ENCODE peak calls at places on chromosomes 16 and 17, in seven cellular contexts. V, F, E, R, K, O and J are unnamed samples. For H3K4me1, the result is how much of the 10 kb centered on the place peaks cover.

GRCh38 chr16:57677622-57678369 is 9.7 kb downstream of the ADGRG3 start:
- DNase-seq in K (no peak), R (no peak), V (no peak), O (no peak), F (no peak), E (no peak), J (no peak)

GRCh38 chr16:31472559-31473203 is 729 bp downstream of the TGFB1I1 start:
- DNase-seq in F (peak), K (peak), E (peak), V (peak), O (peak), R (peak), J (peak)

GRCh38 chr16:49492090-49492801 is 118.6 kb downstream of the C16orf78 start:
- DNase-seq in F (peak), V (no peak), E (peak), K (peak), R (peak), O (no peak), J (peak)

GRCh38 chr17:47368262-47368661 is 44.5 kb downstream of the EFCAB13 start:
- DNase-seq in R (no peak), O (no peak), K (no peak), E (no peak), F (no peak), V (no peak), J (no peak)

GRCh38 chr17:31003225-31003866 is 32.5 kb downstream of the RNF135 start:
- DNase-seq in O (no peak), K (no peak), V (no peak), R (no peak), F (no peak), E (no peak), J (no peak)

GRCh38 chr17:75048396-75048933 is 1.4 kb downstream of the KCTD2 start:
- DNase-seq in E (no peak), O (no peak), K (no peak), R (no peak), F (no peak), V (no peak), J (no peak)

GRCh38 chr17:31385428-31386285 is 5.8 kb upstream of the RAB11FIP4 start:
- DNase-seq in K (no peak), R (no peak), O (no peak), F (no peak), E (no peak), V (no peak), J (no peak)

GRCh38 chr16:82439678-82440293 is 187.0 kb upstream of the CDH13 start:
- DNase-seq in R (peak), O (no peak), F (no peak), E (peak), V (peak), K (peak), J (no peak)

GRCh38 chr16:4496305-4496704 is 20.1 kb downstream of the HMOX2 start:
- DNase-seq in O (no peak), F (no peak), V (peak), E (no peak), R (no peak), K (peak), J (no peak)

GRCh38 chr17:55453836-55454557 is 32.4 kb upstream of the MMD start:
- DNase-seq in K (no peak), V (no peak), E (no peak), F (no peak), R (peak), O (no peak), J (no peak)

GRCh38 chr17:3687949-3688614 is 7.9 kb downstream of the P2RX5 start:
- DNase-seq in K (no peak), R (peak), V (no peak), F (no peak), O (no peak), E (peak), J (no peak)

GRCh38 chr17:37818689-37819088 is 73.8 kb upstream of the HNF1B start:
- DNase-seq in F (peak), O (no peak), K (peak), R (no peak), E (no peak), V (peak), J (peak)

GRCh38 chr16:20792216-20792615 is 14.1 kb downstream of the ERI2 start:
- DNase-seq in R (no peak), F (no peak), V (no peak), O (no peak), E (no peak), K (no peak), J (no peak)

GRCh38 chr17:45131616-45132301 is 556 bp downstream of the PLCD3 start:
- DNase-seq in V (no peak), R (peak), K (peak), E (peak), O (no peak), F (peak), J (peak)

GRCh38 chr16:86354641-86355040 is 155.7 kb upstream of the FOXF1 start:
- DNase-seq in E (no peak), O (no peak), R (no peak), V (no peak), F (no peak), K (no peak), J (no peak)

GRCh38 chr17:67386965-67387551 is 10.0 kb downstream of the PITPNC1 start:
- DNase-seq in E (peak), R (peak), O (no peak), K (peak), V (peak), F (peak), J (peak)

GRCh38 chr17:28326114-28326513 is 7.1 kb downstream of the TMEM97 start:
- DNase-seq in E (no peak), O (no peak), R (no peak), V (no peak), F (peak), K (no peak), J (no peak)

GRCh38 chr17:51342257-51342656 is 81.9 kb downstream of the UTP18 start:
- DNase-seq in E (no peak), K (no peak), R (no peak), V (no peak), O (no peak), F (no peak), J (no peak)

GRCh38 chr17:3692346-3692745 is 3.6 kb downstream of the P2RX5 start:
- DNase-seq in K (peak), F (no peak), O (no peak), V (no peak), R (peak), E (no peak), J (no peak)

GRCh38 chr17:6177941-6178694 is 107.9 kb downstream of the WSCD1 start:
- DNase-seq in R (no peak), E (no peak), K (peak), F (no peak), V (no peak), O (no peak), J (no peak)

GRCh38 chr17:72421128-72422092 is 300.6 kb downstream of the SOX9 start:
- DNase-seq in R (no peak), K (peak), V (peak), O (no peak), F (peak), E (no peak), J (no peak)

GRCh38 chr16:78005881-78006280 is 16.5 kb upstream of the CLEC3A start:
- DNase-seq in R (peak), F (no peak), K (peak), E (peak), O (no peak), V (peak), J (no peak)

GRCh38 chr16:22132801-22133200 is 29.5 kb upstream of the SDR42E2 start:
- DNase-seq in F (no peak), R (no peak), E (no peak), K (no peak), O (no peak), V (no peak), J (no peak)

GRCh38 chr17:34706029-34706428 is 126.6 kb downstream of the TMEM132E start:
- DNase-seq in O (no peak), R (peak), V (no peak), F (no peak), E (peak), K (peak), J (no peak)

GRCh38 chr16:81446318-81447275 is 2.0 kb downstream of the CMIP start:
- DNase-seq in V (no peak), E (no peak), R (peak), K (peak), O (no peak), F (peak), J (no peak)

GRCh38 chr16:3095869-3096268 is 3.2 kb downstream of the ZSCAN10 start:
- DNase-seq in F (peak), K (peak), E (no peak), V (peak), O (no peak), R (peak), J (peak)

GRCh38 chr17:82884923-82885322 is 45.1 kb upstream of the ZNF750 start:
- DNase-seq in O (no peak), K (no peak), R (no peak), V (no peak), F (peak), E (no peak), J (no peak)

DNA sequence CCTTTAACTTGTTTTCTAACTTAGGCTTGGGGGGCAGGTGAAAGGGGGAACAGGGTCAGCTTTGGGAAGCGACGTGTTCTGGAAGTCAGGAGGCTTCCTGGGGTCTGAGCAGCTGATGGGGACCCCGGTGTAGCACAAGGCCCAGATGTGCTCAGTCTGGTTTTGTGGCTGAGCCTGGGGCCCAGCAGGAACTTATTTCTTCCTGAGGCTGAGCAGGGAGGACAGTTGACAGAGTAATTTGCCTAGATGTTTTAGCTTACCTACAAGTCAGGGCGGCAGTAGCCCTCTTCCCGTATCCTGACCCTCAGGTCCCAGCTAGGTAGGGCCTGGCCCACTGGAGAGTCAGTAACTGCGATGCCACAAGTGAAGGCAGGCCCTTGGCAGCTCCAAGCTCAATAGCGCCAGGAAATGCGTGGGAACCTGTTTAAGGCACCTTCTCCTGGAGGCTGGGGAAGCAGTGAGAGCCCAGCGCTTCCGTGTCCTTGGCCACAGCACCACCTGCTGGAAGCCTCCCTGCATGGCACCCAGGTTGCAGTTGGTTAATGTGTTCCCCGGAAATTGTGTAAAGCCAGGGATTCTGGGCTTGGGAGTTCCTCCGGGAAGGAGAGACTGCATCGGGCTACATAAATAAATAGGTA is 5.2 kb downstream of the CCR7 start:
- DNase-seq in R (peak), K (peak), F (peak), V (peak), E (peak), O (peak), J (peak)
- H3K27ac ChIP-seq in R (no peak), K (no peak), F (peak), V (peak), E (no peak), O (peak), J (peak)

GRCh38 chr17:64123114-64123513 is 6.8 kb downstream of the ERN1 start:
- DNase-seq in R (no peak), F (no peak), V (no peak), O (no peak), E (no peak), K (no peak), J (no peak)
- H3K4me1 ChIP-seq in R (under half), F (under half), V (under half), O (under half), E (under half), K (under half), J (under half)

GRCh38 chr17:78335176-78335575 is 24.7 kb downstream of the SOCS3 start:
- DNase-seq in R (no peak), E (no peak), K (no peak), F (no peak), V (no peak), O (no peak), J (no peak)

GRCh38 chr17:78341559-78342437 is 18.1 kb downstream of the SOCS3 start:
- DNase-seq in O (peak), K (peak), R (peak), F (peak), V (no peak), E (peak), J (peak)

GRCh38 chr17:78338860-78339259 is 21.0 kb downstream of the SOCS3 start:
- DNase-seq in E (no peak), O (no peak), V (peak), R (no peak), K (no peak), F (peak), J (no peak)

GRCh38 chr17:78340183-78340955 is 19.5 kb downstream of the SOCS3 start:
- DNase-seq in O (no peak), K (no peak), V (no peak), F (no peak), R (no peak), E (no peak), J (no peak)

GRCh38 chr17:78337244-78338109 is 22.4 kb downstream of the SOCS3 start:
- DNase-seq in R (no peak), K (peak), E (no peak), F (peak), V (no peak), O (no peak), J (no peak)
- H3K4me3 ChIP-seq in R (no peak), K (no peak), E (no peak), F (no peak), V (no peak), O (no peak), J (no peak)

GRCh38 chr17:69059458-69060205 is 1.1 kb downstream of the ABCA9 start:
- DNase-seq in F (no peak), O (no peak), R (no peak), V (no peak), E (no peak), K (no peak), J (no peak)
- H3K27ac ChIP-seq in F (peak), O (peak), R (no peak), V (no peak), E (no peak), K (no peak), J (peak)

GRCh38 chr17:40582328-40582901 is 17.1 kb upstream of the CCR7 start:
- DNase-seq in V (no peak), R (peak), O (no peak), F (peak), K (no peak), E (no peak), J (peak)
- H3K4me1 ChIP-seq in V (under half), R (under half), O (under half), F (under half), K (under half), E (under half), J (under half)

GRCh38 chr17:60888812-60889709 is 211.4 kb downstream of the BCAS3 start:
- DNase-seq in V (no peak), O (no peak), E (no peak), K (no peak), R (no peak), F (no peak), J (no peak)
- H3K4me3 ChIP-seq in V (no peak), O (no peak), E (no peak), K (no peak), R (no peak), F (no peak), J (no peak)

DNA sequence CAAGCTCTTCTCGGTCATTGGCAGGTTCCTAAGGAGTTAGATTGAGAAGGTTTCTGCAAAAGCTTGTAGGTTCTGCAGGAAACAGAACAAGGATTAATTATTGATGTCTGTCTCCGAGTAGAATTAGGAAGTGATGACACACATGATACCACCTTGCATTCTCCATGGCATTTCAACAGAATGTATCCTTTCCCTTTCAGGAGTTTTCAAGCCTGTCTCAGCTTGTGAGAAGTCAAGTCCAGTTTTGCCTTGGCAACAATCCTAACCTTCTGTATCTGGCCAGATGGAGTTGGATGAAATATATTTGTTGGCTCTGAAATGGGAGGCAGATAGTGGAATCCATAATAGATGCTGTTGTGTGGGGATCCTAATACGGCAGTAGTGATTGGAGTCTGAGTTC is 235.5 kb downstream of the SHISA9 start:
- DNase-seq in K (no peak), V (no peak), F (no peak), O (no peak), E (no peak), R (no peak), J (no peak)
- H3K27ac ChIP-seq in K (no peak), V (no peak), F (no peak), O (no peak), E (no peak), R (no peak), J (no peak)

GRCh38 chr16:72458035-72458434 is 286.1 kb upstream of the PMFBP1 start:
- DNase-seq in V (no peak), F (no peak), O (no peak), E (no peak), R (no peak), K (no peak), J (no peak)
- H3K4me1 ChIP-seq in V (under half), F (under half), O (under half), E (under half), R (under half), K (under half), J (under half)